ENCODE peak calls at places on chromosomes 11 and 22, in five cellular contexts. W is CD8-positive, alpha-beta T cell; D is lower lobe of right lung; G is left ventricle myocardium inferior; Y is body of pancreas. E is an unnamed sample.

GRCh38 chr11:40293655-40294342 is 1165.7 kb downstream of the LRRC4C start:
- DNase-seq in G (peak; percentile 38), W (no peak), Y (peak; percentile 69), D (peak; percentile 55), E (peak; percentile 72)

GRCh38 chr11:115505165-115505564 is 950 bp upstream of the CADM1 start:
- DNase-seq in W (no peak), D (no peak), Y (peak; percentile 17), G (no peak), E (peak; percentile 30)

GRCh38 chr11:69852051-69852450 is 32.8 kb upstream of the FGF3 start:
- DNase-seq in D (peak; percentile 4), G (no peak), Y (no peak), W (no peak), E (no peak)

GRCh38 chr22:29328566-29329500 is 13.3 kb upstream of the RASL10A start:
- DNase-seq in G (no peak), D (no peak), W (no peak), Y (no peak), E (peak; percentile 57)

GRCh38 chr11:86814775-86815174 is 14.4 kb downstream of the PRSS23 start:
- DNase-seq in D (no peak), Y (no peak), W (no peak), G (no peak), E (no peak)

GRCh38 chr11:6566704-6567370 is 36.6 kb downstream of the RRP8 start:
- DNase-seq in Y (no peak), W (no peak), G (no peak), D (no peak), E (peak; percentile 4)

GRCh38 chr11:44286268-44286880 is 23.6 kb downstream of the ALX4 start:
- DNase-seq in W (peak; percentile 41), G (no peak), Y (peak; percentile 55), D (peak; percentile 59), E (peak; percentile 94)

GRCh38 chr11:65274734-65275682 is 13.2 kb downstream of the POLA2 start:
- DNase-seq in D (peak; percentile 62), W (no peak), Y (peak; percentile 80), G (peak; percentile 60), E (peak; percentile 78)

GRCh38 chr22:30871391-30872281 is 96.9 kb downstream of the MORC2 start:
- DNase-seq in W (no peak), D (peak; percentile 35), Y (no peak), G (no peak), E (peak; percentile 53)

GRCh38 chr11:12248330-12248729 is 129.0 kb upstream of the PARVA start:
- DNase-seq in W (no peak), G (peak; percentile 80), D (peak; percentile 97), Y (peak; percentile 97), E (no peak)

GRCh38 chr22:19708323-19709011 is 5.8 kb upstream of the SEPTIN5 start:
- DNase-seq in Y (no peak), D (peak; percentile 68), G (no peak), W (no peak), E (peak; percentile 40)

GRCh38 chr11:109783842-109784241 is 309.4 kb upstream of the ZC3H12C start:
- DNase-seq in D (no peak), Y (no peak), G (no peak), W (no peak), E (no peak)

GRCh38 chr22:46087816-46088277 is 62.5 kb upstream of the PPARA start:
- DNase-seq in W (no peak), Y (peak; percentile 93), G (peak; percentile 93), D (peak; percentile 80), E (peak; percentile 92)

GRCh38 chr11:19697721-19698121 is 14.9 kb upstream of the NAV2 start:
- DNase-seq in G (no peak), W (no peak), Y (no peak), D (no peak), E (peak; percentile 56)

GRCh38 chr11:9315078-9315688 is 790 bp upstream of the TMEM41B start:
- DNase-seq in Y (peak; percentile 24), D (peak; percentile 55), W (no peak), G (no peak), E (no peak)

GRCh38 chr22:37245740-37246139 is 1.7 kb upstream of the RAC2 start:
- DNase-seq in G (no peak), D (no peak), W (no peak), Y (no peak), E (no peak)

GRCh38 chr22:46537221-46537945 is at the start of gene CELSR1:
- DNase-seq in G (peak; percentile 28), W (no peak), D (peak; percentile 89), Y (no peak), E (peak; percentile 97)

GRCh38 chr11:61000426-61000825 is 28.9 kb downstream of the CD6 start:
- DNase-seq in G (no peak), W (no peak), Y (no peak), D (no peak), E (no peak)

GRCh38 chr11:46387919-46388618 is 3.5 kb downstream of the CHRM4 start:
- DNase-seq in D (no peak), Y (no peak), G (no peak), W (no peak), E (peak; percentile 74)
- H3K27me3 ChIP-seq in D (peaks cover 67% of the 10 kb centered on the region), Y (no peaks in the 10 kb centered on the region), G (peaks cover 74% of the 10 kb centered on the region), W (peaks cover 36% of the 10 kb centered on the region), E (peaks cover 45% of the 10 kb centered on the region)

GRCh38 chr11:14904745-14905103 is 12.7 kb upstream of the CYP2R1 start:
- DNase-seq in G (peak; percentile 87), D (peak; percentile 90), W (peak; percentile 75), Y (peak; percentile 90), E (peak; percentile 88)
- H3K4me3 ChIP-seq in G (peak overlapping the region; percentile 73), D (peak overlapping the region; percentile 66), W (peak overlapping the region; percentile 98), Y (peak overlapping the region; percentile 10), E (peak overlapping the region; percentile 63)

GRCh38 chr11:68813778-68814177 is 27.9 kb downstream of the CPT1A start:
- DNase-seq in W (no peak), G (no peak), Y (no peak), D (no peak), E (no peak)

GRCh38 chr11:68809506-68809905 is 32.2 kb downstream of the CPT1A start:
- DNase-seq in D (no peak), Y (no peak), G (no peak), W (no peak), E (no peak)

GRCh38 chr11:68810164-68810563 is 31.6 kb downstream of the CPT1A start:
- DNase-seq in W (no peak), G (peak; percentile 81), Y (peak; percentile 67), D (no peak), E (no peak)

GRCh38 chr11:68808787-68809186 is 32.9 kb downstream of the CPT1A start:
- DNase-seq in G (no peak), D (no peak), W (no peak), Y (no peak), E (no peak)

DNA sequence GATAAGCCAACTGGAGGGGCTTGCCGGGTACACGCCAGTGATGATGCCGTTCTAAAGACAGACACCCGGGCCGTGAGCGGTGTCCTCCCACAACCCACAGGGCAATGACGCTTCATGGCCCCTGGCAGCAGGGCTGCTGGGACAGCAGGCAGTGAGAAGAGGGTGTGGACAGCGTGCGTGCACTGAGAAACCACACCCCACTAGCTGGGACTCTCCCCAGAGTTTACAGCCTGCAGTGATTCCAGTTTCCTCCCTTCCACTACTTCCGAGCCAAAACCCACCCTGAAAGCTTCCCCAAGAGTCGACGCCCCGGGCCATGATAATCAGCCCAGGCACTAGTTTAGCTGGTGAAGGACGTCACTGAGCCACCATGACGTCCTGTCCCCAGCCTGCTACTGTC is 29.2 kb downstream of the CPT1A start:
- DNase-seq in D (no peak), G (peak; percentile 27), W (no peak), Y (no peak), E (no peak)
- H3K36me3 ChIP-seq in D (peaks cover 72% of the 10 kb centered on the region), G (peaks cover 54% of the 10 kb centered on the region), W (peaks cover 19% of the 10 kb centered on the region), Y (peaks cover 5% of the 10 kb centered on the region), E (peaks cover 3% of the 10 kb centered on the region)

GRCh38 chr22:23283591-23284503 is 103.5 kb downstream of the BCR start:
- DNase-seq in Y (no peak), W (no peak), G (no peak), D (no peak), E (no peak)
- H3K27me3 ChIP-seq in Y (no peaks in the 10 kb centered on the region), W (no peaks in the 10 kb centered on the region), G (no peaks in the 10 kb centered on the region), D (no peaks in the 10 kb centered on the region), E (no peaks in the 10 kb centered on the region)

GRCh38 chr11:59754859-59755700 is at the start of gene STX3:
- DNase-seq in G (peak; percentile 74), D (peak; percentile 89), Y (peak; percentile 77), W (peak; percentile 69), E (peak; percentile 95)

GRCh38 chr11:59758638-59759037 is 3.5 kb downstream of the STX3 start:
- DNase-seq in G (no peak), W (no peak), D (no peak), Y (no peak), E (no peak)

GRCh38 chr11:59756496-59756840 is 1.3 kb downstream of the STX3 start:
- DNase-seq in Y (no peak), G (no peak), W (no peak), D (no peak), E (no peak)

GRCh38 chr11:59755701-59756495 is 722 bp downstream of the STX3 start:
- DNase-seq in G (peak; percentile 65), D (peak; percentile 82), W (peak; percentile 63), Y (peak; percentile 80), E (peak; percentile 84)

DNA sequence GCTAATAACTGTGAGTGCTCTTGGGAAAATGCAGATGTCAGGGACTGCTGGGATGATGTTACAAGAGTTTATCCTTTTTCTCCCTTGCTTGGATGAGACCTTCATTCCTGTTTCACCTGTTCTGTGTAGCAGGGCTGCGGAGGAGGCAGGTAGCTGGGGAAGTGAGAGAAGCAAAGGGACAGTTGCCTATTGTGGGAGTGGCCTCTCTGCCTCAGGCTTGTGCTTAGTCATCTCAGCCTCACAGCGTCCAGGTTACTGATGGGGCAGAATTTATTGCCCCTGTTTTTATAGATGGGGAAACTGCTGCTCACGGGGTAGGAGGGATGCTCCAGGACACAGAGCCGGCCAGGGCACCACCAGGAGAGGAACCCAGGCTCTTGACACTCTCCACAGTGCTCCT is 1.7 kb downstream of the STX3 start:
- DNase-seq in W (no peak), G (no peak), Y (peak; percentile 45), D (peak; percentile 53), E (no peak)
- H3K4me3 ChIP-seq in W (no peak overlapping the region), G (peak overlapping the region; percentile 97), Y (no peak overlapping the region), D (peak overlapping the region; percentile 98), E (no peak overlapping the region)